ENCODE peak calls at places on chromosome 18, in nine cellular contexts. One of them, this sample, is unnamed.

GRCh38 chr18:35577045-35577848 is 4.3 kb upstream of the GALNT1 start:
- DNase-seq in upper lobe of right lung: no peak
- DNase-seq in GM12865: peak
- DNase-seq in AG04449: no peak
- DNase-seq in fibroblast of lung: peak
- DNase-seq in neural crest cell: no peak
- DNase-seq in HFF-Myc: no peak
- DNase-seq in BE2C: no peak
- DNase-seq in mucosa of descending colon: no peak
- DNase-seq in this sample: no peak

GRCh38 chr18:58605027-58606020 is 23.6 kb downstream of the ALPK2 start:
- DNase-seq in upper lobe of right lung: no peak
- DNase-seq in GM12865: peak
- DNase-seq in AG04449: no peak
- DNase-seq in fibroblast of lung: peak
- DNase-seq in neural crest cell: no peak
- DNase-seq in HFF-Myc: no peak
- DNase-seq in BE2C: no peak
- DNase-seq in mucosa of descending colon: no peak
- DNase-seq in this sample: no peak

GRCh38 chr18:13725566-13726227 is 661 bp downstream of the FAM210A start:
- DNase-seq in upper lobe of right lung: no peak
- DNase-seq in GM12865: peak
- DNase-seq in AG04449: no peak
- DNase-seq in fibroblast of lung: peak
- DNase-seq in neural crest cell: no peak
- DNase-seq in HFF-Myc: no peak
- DNase-seq in BE2C: no peak
- DNase-seq in mucosa of descending colon: no peak
- DNase-seq in this sample: no peak

GRCh38 chr18:32286749-32287148 is 96.9 kb downstream of the MEP1B start:
- DNase-seq in upper lobe of right lung: no peak
- DNase-seq in GM12865: no peak
- DNase-seq in AG04449: no peak
- DNase-seq in fibroblast of lung: no peak
- DNase-seq in neural crest cell: no peak
- DNase-seq in HFF-Myc: no peak
- DNase-seq in BE2C: no peak
- DNase-seq in mucosa of descending colon: no peak
- DNase-seq in this sample: no peak

GRCh38 chr18:13376841-13377351 is 158.3 kb downstream of the LDLRAD4 start:
- DNase-seq in upper lobe of right lung: no peak
- DNase-seq in GM12865: no peak
- DNase-seq in AG04449: no peak
- DNase-seq in fibroblast of lung: no peak
- DNase-seq in neural crest cell: no peak
- DNase-seq in HFF-Myc: no peak
- DNase-seq in BE2C: no peak
- DNase-seq in mucosa of descending colon: no peak
- DNase-seq in this sample: peak

GRCh38 chr18:48436907-48437306 is 27.7 kb upstream of the ZBTB7C start:
- DNase-seq in upper lobe of right lung: no peak
- DNase-seq in GM12865: no peak
- DNase-seq in AG04449: no peak
- DNase-seq in fibroblast of lung: no peak
- DNase-seq in neural crest cell: no peak
- DNase-seq in HFF-Myc: no peak
- DNase-seq in BE2C: no peak
- DNase-seq in mucosa of descending colon: no peak
- DNase-seq in this sample: no peak

GRCh38 chr18:61606759-61607158 is 273.5 kb downstream of the CDH20 start:
- DNase-seq in upper lobe of right lung: peak
- DNase-seq in GM12865: no peak
- DNase-seq in AG04449: peak
- DNase-seq in fibroblast of lung: peak
- DNase-seq in neural crest cell: no peak
- DNase-seq in HFF-Myc: peak
- DNase-seq in BE2C: no peak
- DNase-seq in mucosa of descending colon: peak
- DNase-seq in this sample: peak

GRCh38 chr18:33440384-33441043 is at the start of gene CCDC178:
- DNase-seq in upper lobe of right lung: peak
- DNase-seq in GM12865: no peak
- DNase-seq in AG04449: no peak
- DNase-seq in fibroblast of lung: peak
- DNase-seq in neural crest cell: peak
- DNase-seq in HFF-Myc: no peak
- DNase-seq in BE2C: no peak
- DNase-seq in mucosa of descending colon: no peak
- DNase-seq in this sample: peak

GRCh38 chr18:65791753-65792152 is 40.9 kb downstream of the CDH7 start:
- DNase-seq in upper lobe of right lung: no peak
- DNase-seq in GM12865: no peak
- DNase-seq in AG04449: no peak
- DNase-seq in fibroblast of lung: no peak
- DNase-seq in neural crest cell: no peak
- DNase-seq in HFF-Myc: no peak
- DNase-seq in BE2C: no peak
- DNase-seq in mucosa of descending colon: no peak
- DNase-seq in this sample: no peak

GRCh38 chr18:44917865-44918476 is 237.3 kb downstream of the SETBP1 start:
- DNase-seq in upper lobe of right lung: no peak
- DNase-seq in GM12865: no peak
- DNase-seq in AG04449: no peak
- DNase-seq in fibroblast of lung: no peak
- DNase-seq in neural crest cell: no peak
- DNase-seq in HFF-Myc: no peak
- DNase-seq in BE2C: no peak
- DNase-seq in mucosa of descending colon: no peak
- DNase-seq in this sample: no peak

GRCh38 chr18:51182824-51183223 is 14.7 kb downstream of the MEX3C start:
- DNase-seq in upper lobe of right lung: no peak
- DNase-seq in GM12865: no peak
- DNase-seq in AG04449: no peak
- DNase-seq in fibroblast of lung: no peak
- DNase-seq in neural crest cell: no peak
- DNase-seq in HFF-Myc: no peak
- DNase-seq in BE2C: no peak
- DNase-seq in mucosa of descending colon: no peak
- DNase-seq in this sample: no peak

GRCh38 chr18:37299471-37300304 is 265.9 kb downstream of the CELF4 start:
- DNase-seq in upper lobe of right lung: peak
- DNase-seq in GM12865: peak
- DNase-seq in AG04449: peak
- DNase-seq in fibroblast of lung: peak
- DNase-seq in neural crest cell: no peak
- DNase-seq in HFF-Myc: peak
- DNase-seq in BE2C: peak
- DNase-seq in mucosa of descending colon: peak
- DNase-seq in this sample: peak

GRCh38 chr18:71995895-71996443 is 548.2 kb downstream of the CBLN2 start:
- DNase-seq in upper lobe of right lung: no peak
- DNase-seq in GM12865: no peak
- DNase-seq in AG04449: no peak
- DNase-seq in fibroblast of lung: no peak
- DNase-seq in neural crest cell: no peak
- DNase-seq in HFF-Myc: no peak
- DNase-seq in BE2C: no peak
- DNase-seq in mucosa of descending colon: no peak
- DNase-seq in this sample: no peak

GRCh38 chr18:45517181-45517741 is 98.0 kb upstream of the SLC14A2 start:
- DNase-seq in upper lobe of right lung: no peak
- DNase-seq in GM12865: no peak
- DNase-seq in AG04449: no peak
- DNase-seq in fibroblast of lung: peak
- DNase-seq in neural crest cell: no peak
- DNase-seq in HFF-Myc: no peak
- DNase-seq in BE2C: no peak
- DNase-seq in mucosa of descending colon: no peak
- DNase-seq in this sample: peak

GRCh38 chr18:22466608-22467390 is 49.1 kb upstream of the CTAGE1 start:
- DNase-seq in upper lobe of right lung: no peak
- DNase-seq in GM12865: no peak
- DNase-seq in AG04449: peak
- DNase-seq in fibroblast of lung: peak
- DNase-seq in neural crest cell: no peak
- DNase-seq in HFF-Myc: no peak
- DNase-seq in BE2C: no peak
- DNase-seq in mucosa of descending colon: no peak
- DNase-seq in this sample: no peak

GRCh38 chr18:48743046-48743445 is 204.2 kb downstream of the CTIF start:
- DNase-seq in upper lobe of right lung: peak
- DNase-seq in GM12865: no peak
- DNase-seq in AG04449: no peak
- DNase-seq in fibroblast of lung: peak
- DNase-seq in neural crest cell: no peak
- DNase-seq in HFF-Myc: no peak
- DNase-seq in BE2C: peak
- DNase-seq in mucosa of descending colon: no peak
- DNase-seq in this sample: no peak

GRCh38 chr18:13611058-13611615 is 115.2 kb downstream of the FAM210A start:
- DNase-seq in upper lobe of right lung: no peak
- DNase-seq in GM12865: peak
- DNase-seq in AG04449: no peak
- DNase-seq in fibroblast of lung: peak
- DNase-seq in neural crest cell: no peak
- DNase-seq in HFF-Myc: no peak
- DNase-seq in BE2C: no peak
- DNase-seq in mucosa of descending colon: no peak
- DNase-seq in this sample: peak

GRCh38 chr18:1914489-1914888 is 656.8 kb downstream of the METTL4 start:
- DNase-seq in upper lobe of right lung: no peak
- DNase-seq in GM12865: peak
- DNase-seq in AG04449: no peak
- DNase-seq in fibroblast of lung: peak
- DNase-seq in neural crest cell: no peak
- DNase-seq in HFF-Myc: no peak
- DNase-seq in BE2C: no peak
- DNase-seq in mucosa of descending colon: no peak
- DNase-seq in this sample: no peak

GRCh38 chr18:78722959-78723706 is 256.5 kb upstream of the SALL3 start:
- DNase-seq in upper lobe of right lung: no peak
- DNase-seq in GM12865: no peak
- DNase-seq in AG04449: no peak
- DNase-seq in fibroblast of lung: no peak
- DNase-seq in neural crest cell: no peak
- DNase-seq in HFF-Myc: no peak
- DNase-seq in BE2C: no peak
- DNase-seq in mucosa of descending colon: peak
- DNase-seq in this sample: no peak

GRCh38 chr18:13221821-13222220 is 3.3 kb downstream of the LDLRAD4 start:
- DNase-seq in upper lobe of right lung: no peak
- DNase-seq in GM12865: no peak
- DNase-seq in AG04449: no peak
- DNase-seq in fibroblast of lung: peak
- DNase-seq in neural crest cell: no peak
- DNase-seq in HFF-Myc: no peak
- DNase-seq in BE2C: peak
- DNase-seq in mucosa of descending colon: peak
- DNase-seq in this sample: no peak

DNA sequence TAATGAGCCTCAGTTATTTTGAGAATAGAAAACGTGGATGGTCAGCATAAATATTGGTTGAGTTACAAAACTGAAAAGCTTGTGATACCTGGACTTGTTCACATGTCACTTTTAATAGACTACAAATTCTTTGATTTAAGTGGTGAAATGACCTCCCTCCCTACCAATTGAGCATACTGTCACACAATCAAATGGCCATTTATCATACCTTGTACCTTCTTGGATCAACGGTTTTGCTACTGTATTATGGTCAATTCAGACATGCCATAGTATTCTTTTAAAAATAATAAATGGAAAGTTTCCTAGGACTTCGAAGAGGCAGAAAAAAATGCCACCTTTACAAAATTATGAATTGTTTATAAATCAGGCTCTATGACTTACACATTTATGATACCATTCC is 176.4 kb downstream of the ZNF521 start:
- DNase-seq in upper lobe of right lung: no peak
- DNase-seq in GM12865: no peak
- DNase-seq in AG04449: no peak
- DNase-seq in fibroblast of lung: no peak
- DNase-seq in neural crest cell: no peak
- DNase-seq in HFF-Myc: no peak
- DNase-seq in BE2C: no peak
- DNase-seq in mucosa of descending colon: no peak
- DNase-seq in this sample: no peak
- TF ChIP-seq CTCF in upper lobe of right lung: no peak
- TF ChIP-seq CTCF in GM12865: no peak
- TF ChIP-seq CTCF in AG04449: no peak
- TF ChIP-seq CTCF in fibroblast of lung: no peak
- TF ChIP-seq CTCF in neural crest cell: no peak
- TF ChIP-seq CTCF in HFF-Myc: no peak
- TF ChIP-seq CTCF in BE2C: no peak
- TF ChIP-seq CTCF in mucosa of descending colon: no peak
- TF ChIP-seq CTCF in this sample: no peak

GRCh38 chr18:4017479-4017878 is 437.6 kb downstream of the DLGAP1 start:
- DNase-seq in upper lobe of right lung: no peak
- DNase-seq in GM12865: peak
- DNase-seq in AG04449: no peak
- DNase-seq in fibroblast of lung: no peak
- DNase-seq in neural crest cell: no peak
- DNase-seq in HFF-Myc: peak
- DNase-seq in BE2C: no peak
- DNase-seq in mucosa of descending colon: no peak
- DNase-seq in this sample: no peak
- TF ChIP-seq CTCF in upper lobe of right lung: no peak
- TF ChIP-seq CTCF in GM12865: peak
- TF ChIP-seq CTCF in AG04449: no peak
- TF ChIP-seq CTCF in fibroblast of lung: no peak
- TF ChIP-seq CTCF in neural crest cell: peak
- TF ChIP-seq CTCF in HFF-Myc: peak
- TF ChIP-seq CTCF in BE2C: no peak
- TF ChIP-seq CTCF in mucosa of descending colon: no peak
- TF ChIP-seq CTCF in this sample: peak

DNA sequence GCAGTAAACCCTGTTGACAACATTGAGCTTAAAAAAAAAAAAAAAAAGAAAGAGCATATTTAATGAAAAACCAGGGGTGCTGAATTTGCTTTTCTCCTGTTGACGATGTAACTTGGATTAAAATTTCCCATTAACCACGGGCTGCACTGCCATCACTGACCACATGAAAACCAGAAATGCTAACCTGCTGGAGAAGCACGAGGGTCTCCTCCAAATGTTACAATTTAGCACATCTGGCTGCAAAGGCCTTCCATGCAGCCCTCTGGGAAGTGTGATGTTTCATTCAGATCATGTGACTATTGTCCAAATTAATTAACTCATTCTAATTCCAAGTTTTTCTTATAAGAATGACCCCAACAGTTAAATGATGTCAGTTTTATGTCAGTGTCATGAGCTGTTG is 26.9 kb upstream of the SERPINB12 start:
- DNase-seq in upper lobe of right lung: no peak
- DNase-seq in GM12865: no peak
- DNase-seq in AG04449: no peak
- DNase-seq in fibroblast of lung: no peak
- DNase-seq in neural crest cell: no peak
- DNase-seq in HFF-Myc: no peak
- DNase-seq in BE2C: no peak
- DNase-seq in mucosa of descending colon: no peak
- DNase-seq in this sample: no peak
- TF ChIP-seq CTCF in upper lobe of right lung: no peak
- TF ChIP-seq CTCF in GM12865: peak
- TF ChIP-seq CTCF in AG04449: no peak
- TF ChIP-seq CTCF in fibroblast of lung: peak
- TF ChIP-seq CTCF in neural crest cell: peak
- TF ChIP-seq CTCF in HFF-Myc: peak
- TF ChIP-seq CTCF in BE2C: peak
- TF ChIP-seq CTCF in mucosa of descending colon: no peak
- TF ChIP-seq CTCF in this sample: peak

GRCh38 chr18:76657428-76657827 is 162.4 kb upstream of the ZNF516 start:
- DNase-seq in upper lobe of right lung: no peak
- DNase-seq in GM12865: no peak
- DNase-seq in AG04449: no peak
- DNase-seq in fibroblast of lung: peak
- DNase-seq in neural crest cell: no peak
- DNase-seq in HFF-Myc: no peak
- DNase-seq in BE2C: peak
- DNase-seq in mucosa of descending colon: no peak
- DNase-seq in this sample: no peak
- TF ChIP-seq CTCF in upper lobe of right lung: no peak
- TF ChIP-seq CTCF in GM12865: no peak
- TF ChIP-seq CTCF in AG04449: no peak
- TF ChIP-seq CTCF in fibroblast of lung: no peak
- TF ChIP-seq CTCF in neural crest cell: no peak
- TF ChIP-seq CTCF in HFF-Myc: peak
- TF ChIP-seq CTCF in BE2C: peak
- TF ChIP-seq CTCF in mucosa of descending colon: no peak
- TF ChIP-seq CTCF in this sample: no peak